ENCODE peak calls at places on chromosome 19, in eight cellular contexts. One of them, this sample, is unnamed.
A peak's percentile ranks its signal among the peaks of the same experiment; 100 is the strongest.

GRCh38 chr19:8069116-8069973 is 16.8 kb downstream of the CCL25 start:
- DNase-seq in activated gamma-delta T cell: no peak
- DNase-seq in RPMI8226: no peak
- DNase-seq in T1000: no peak
- DNase-seq in AG10803: no peak
- DNase-seq in hepatocyte: no peak
- DNase-seq in WERI-Rb-1: peak; percentile 49
- DNase-seq in ecto neural progenitor cell: no peak
- DNase-seq in this sample: peak; percentile 59

GRCh38 chr19:42074513-42075363 is 1.2 kb upstream of the ZNF574 start:
- DNase-seq in WERI-Rb-1: no peak
- DNase-seq in T1000: no peak
- DNase-seq in ecto neural progenitor cell: no peak
- DNase-seq in AG10803: no peak
- DNase-seq in hepatocyte: peak; percentile 34
- DNase-seq in RPMI8226: peak; percentile 32
- DNase-seq in activated gamma-delta T cell: no peak
- DNase-seq in this sample: peak; percentile 60

GRCh38 chr19:58181902-58182576 is 822 bp upstream of the ZNF274 start:
- DNase-seq in T1000: peak; percentile 58
- DNase-seq in AG10803: peak; percentile 3
- DNase-seq in hepatocyte: no peak
- DNase-seq in ecto neural progenitor cell: peak; percentile 49
- DNase-seq in RPMI8226: peak; percentile 76
- DNase-seq in WERI-Rb-1: peak; percentile 72
- DNase-seq in activated gamma-delta T cell: no peak
- DNase-seq in this sample: peak; percentile 46

GRCh38 chr19:23392706-23393105 is 2.6 kb downstream of the ZNF91 start:
- DNase-seq in AG10803: no peak
- DNase-seq in hepatocyte: no peak
- DNase-seq in activated gamma-delta T cell: no peak
- DNase-seq in WERI-Rb-1: no peak
- DNase-seq in T1000: no peak
- DNase-seq in RPMI8226: no peak
- DNase-seq in ecto neural progenitor cell: no peak
- DNase-seq in this sample: no peak

GRCh38 chr19:12247644-12248222 is 47.0 kb downstream of the ZNF44 start:
- DNase-seq in T1000: no peak
- DNase-seq in WERI-Rb-1: no peak
- DNase-seq in activated gamma-delta T cell: no peak
- DNase-seq in AG10803: no peak
- DNase-seq in RPMI8226: no peak
- DNase-seq in ecto neural progenitor cell: no peak
- DNase-seq in hepatocyte: no peak
- DNase-seq in this sample: no peak

GRCh38 chr19:12796146-12797071 is 5.1 kb downstream of the JUNB start:
- DNase-seq in hepatocyte: peak; percentile 90
- DNase-seq in activated gamma-delta T cell: no peak
- DNase-seq in AG10803: peak; percentile 72
- DNase-seq in WERI-Rb-1: peak; percentile 83
- DNase-seq in ecto neural progenitor cell: peak; percentile 87
- DNase-seq in T1000: peak; percentile 60
- DNase-seq in RPMI8226: peak; percentile 78
- DNase-seq in this sample: peak; percentile 94

GRCh38 chr19:14165986-14166385 is 29.6 kb upstream of the ASF1B start:
- DNase-seq in activated gamma-delta T cell: peak; percentile 53
- DNase-seq in WERI-Rb-1: no peak
- DNase-seq in hepatocyte: no peak
- DNase-seq in AG10803: no peak
- DNase-seq in RPMI8226: no peak
- DNase-seq in ecto neural progenitor cell: no peak
- DNase-seq in T1000: no peak
- DNase-seq in this sample: no peak

GRCh38 chr19:48190288-48191284 is 20.1 kb downstream of the ZSWIM9 start:
- DNase-seq in ecto neural progenitor cell: peak; percentile 84
- DNase-seq in activated gamma-delta T cell: no peak
- DNase-seq in hepatocyte: peak; percentile 83
- DNase-seq in AG10803: no peak
- DNase-seq in WERI-Rb-1: no peak
- DNase-seq in RPMI8226: peak; percentile 92
- DNase-seq in T1000: peak; percentile 65
- DNase-seq in this sample: no peak

GRCh38 chr19:47253467-47253881 is 2.9 kb upstream of the CCDC9 start:
- DNase-seq in T1000: peak; percentile 44
- DNase-seq in ecto neural progenitor cell: no peak
- DNase-seq in RPMI8226: no peak
- DNase-seq in hepatocyte: peak; percentile 27
- DNase-seq in WERI-Rb-1: no peak
- DNase-seq in activated gamma-delta T cell: no peak
- DNase-seq in AG10803: peak; percentile 87
- DNase-seq in this sample: no peak

GRCh38 chr19:14555918-14556661 is 15.8 kb downstream of the NDUFB7 start:
- DNase-seq in ecto neural progenitor cell: no peak
- DNase-seq in activated gamma-delta T cell: no peak
- DNase-seq in AG10803: no peak
- DNase-seq in RPMI8226: no peak
- DNase-seq in T1000: no peak
- DNase-seq in hepatocyte: no peak
- DNase-seq in WERI-Rb-1: no peak
- DNase-seq in this sample: no peak

This sample was measured in small intestine.